ENCODE peak calls at places on chromosome 11, in seven cellular contexts. D is stimulated activated naive CD8-positive, alpha-beta T cell treated with anti-CD3 and anti-CD28 coated beads, Interleukin-15, Interleukin-2, amounts not matched to agents 100 U/mL and 50 U/mL, for 24 hours; J is ELR; V is left kidney; Y is activated CD4-positive, alpha-beta T cell treated with anti-CD3 and anti-CD28 coated beads, Interleukin-2, amount 10 ng/mL, durations not matched to agents 7 days and 5 days; C is NCI-H460; T is T-cell. S is an unnamed sample.

GRCh38 chr11:58505849-58506248 is 2.1 kb downstream of the OR5B21 start:
- DNase-seq in J (no peak), V (peak), C (no peak), T (no peak), Y (no peak), D (no peak), S (no peak)

GRCh38 chr11:122405788-122406341 is 249.7 kb upstream of the UBASH3B start:
- DNase-seq in T (no peak), V (no peak), D (no peak), J (no peak), C (no peak), Y (no peak), S (no peak)

GRCh38 chr11:71787014-71787823 is 45.8 kb upstream of the DEFB108B start:
- DNase-seq in D (peak), Y (peak), T (peak), C (peak), V (peak), J (peak), S (peak)

GRCh38 chr11:125192194-125192593 is 27.6 kb downstream of the PKNOX2 start:
- DNase-seq in V (no peak), C (no peak), D (no peak), T (no peak), Y (no peak), J (no peak), S (peak)

GRCh38 chr11:97567801-97568200 is 1178.0 kb downstream of the JRKL start:
- DNase-seq in J (peak), V (no peak), T (no peak), Y (no peak), C (no peak), D (no peak), S (no peak)

GRCh38 chr11:46480166-46480726 is 88.7 kb upstream of the CHRM4 start:
- DNase-seq in J (no peak), T (no peak), V (no peak), Y (no peak), C (no peak), D (no peak), S (no peak)

GRCh38 chr11:9210224-9210921 is 54.8 kb downstream of the DENND5A start:
- DNase-seq in D (no peak), J (peak), C (no peak), Y (no peak), T (no peak), V (no peak), S (peak)

GRCh38 chr11:16775604-16776283 is 37.3 kb downstream of the C11orf58 start:
- DNase-seq in J (no peak), Y (no peak), D (no peak), V (no peak), C (no peak), T (no peak), S (no peak)

GRCh38 chr11:130580372-130580771 is 131.9 kb downstream of the ADAMTS15 start:
- DNase-seq in V (no peak), T (no peak), D (no peak), J (peak), C (no peak), Y (no peak), S (peak)

GRCh38 chr11:62726156-62727006 is 876 bp downstream of the HNRNPUL2 start:
- DNase-seq in J (no peak), C (no peak), D (no peak), V (no peak), Y (no peak), T (no peak), S (peak)

GRCh38 chr11:11215058-11215815 is 137.8 kb downstream of the CSNK2A3 start:
- DNase-seq in Y (no peak), T (no peak), C (no peak), D (no peak), J (no peak), V (no peak), S (no peak)

GRCh38 chr11:10407055-10407454 is 48.0 kb upstream of the AMPD3 start:
- DNase-seq in Y (no peak), T (no peak), V (no peak), J (peak), D (no peak), C (peak), S (peak)

GRCh38 chr11:59144096-59144495 is 1.4 kb downstream of the FAM111A start:
- DNase-seq in T (no peak), D (no peak), V (no peak), C (no peak), Y (no peak), J (peak), S (peak)

GRCh38 chr11:14422814-14423182 is 63.8 kb upstream of the RRAS2 start:
- DNase-seq in Y (no peak), D (no peak), T (no peak), J (peak), V (no peak), C (no peak), S (peak)

GRCh38 chr11:16925495-16926065 is 88.6 kb downstream of the PLEKHA7 start:
- DNase-seq in Y (peak), D (peak), C (no peak), J (no peak), V (peak), T (no peak), S (peak)

GRCh38 chr11:120013325-120014250 is 124.3 kb downstream of the TRIM29 start:
- DNase-seq in Y (no peak), T (no peak), J (peak), C (no peak), D (peak), V (peak), S (peak)

GRCh38 chr11:111764621-111765020 is 1.6 kb downstream of the PPP2R1B start:
- DNase-seq in V (peak), J (peak), Y (no peak), C (no peak), D (no peak), T (no peak), S (no peak)

GRCh38 chr11:8733847-8734246 is 51.3 kb downstream of the RPL27A start:
- DNase-seq in C (no peak), T (no peak), J (no peak), D (no peak), Y (no peak), V (no peak), S (peak)

GRCh38 chr11:131694526-131695424 is 324.4 kb downstream of the NTM start:
- DNase-seq in Y (peak), V (peak), T (peak), J (peak), D (peak), C (peak), S (peak)

GRCh38 chr11:134701564-134702165 is 289.6 kb upstream of the B3GAT1 start:
- DNase-seq in V (peak), C (no peak), J (no peak), D (no peak), T (no peak), Y (no peak), S (no peak)

GRCh38 chr11:122229078-122229477 is 113.1 kb upstream of the BLID start:
- DNase-seq in T (no peak), D (no peak), V (no peak), J (no peak), Y (no peak), C (no peak), S (no peak)

GRCh38 chr11:125132071-125132470 is 20.6 kb upstream of the TMEM218 start:
- DNase-seq in C (no peak), J (no peak), T (no peak), V (no peak), Y (no peak), D (no peak), S (no peak)

GRCh38 chr11:118641463-118642019 is 34.1 kb downstream of the PHLDB1 start:
- DNase-seq in C (no peak), D (no peak), J (no peak), T (no peak), V (peak), Y (no peak), S (no peak)

GRCh38 chr11:93020248-93021088 is 51.0 kb downstream of the MTNR1B start:
- DNase-seq in D (no peak), Y (no peak), J (peak), T (no peak), V (no peak), C (no peak), S (peak)

GRCh38 chr11:124717786-124718634 is 21.7 kb upstream of the NRGN start:
- DNase-seq in J (peak), V (peak), T (peak), Y (peak), D (peak), C (no peak), S (peak)

GRCh38 chr11:3126901-3127691 is 38.0 kb downstream of the OSBPL5 start:
- DNase-seq in V (no peak), J (no peak), T (no peak), D (no peak), Y (no peak), C (no peak), S (no peak)

GRCh38 chr11:10484461-10485180 is 29.6 kb downstream of the AMPD3 start:
- DNase-seq in T (no peak), J (no peak), D (no peak), Y (no peak), C (no peak), V (no peak), S (no peak)

GRCh38 chr11:58028687-58029411 is 1.9 kb upstream of the OR6Q1 start:
- DNase-seq in J (no peak), D (no peak), T (no peak), V (no peak), Y (no peak), C (no peak), S (no peak)

GRCh38 chr11:73586791-73587190 is 11.1 kb downstream of the FAM168A start:
- DNase-seq in D (no peak), V (no peak), J (no peak), T (no peak), Y (no peak), C (peak), S (no peak)